ENCODE peak calls at places on chromosomes 12 and 14, in four cellular contexts. N is mammary epithelial cell, Z is astrocyte, P is SK-N-SH. D is an unnamed sample.
A peak's percentile ranks its signal among the peaks of the same experiment; 100 is the strongest.

GRCh38 chr12:48960834-48961233 is 3.5 kb upstream of the ARF3 start:
- DNase-seq in P (no peak), N (no peak), Z (no peak), D (no peak)

GRCh38 chr14:32201816-32202467 is at the start of gene RNU6-7:
- DNase-seq in Z (peak; percentile 18), P (peak; percentile 33), N (peak; percentile 15), D (peak; percentile 64)

GRCh38 chr14:33551963-33552362 is 398.9 kb downstream of the EGLN3 start:
- DNase-seq in P (no peak), Z (no peak), N (no peak), D (no peak)

GRCh38 chr12:52156757-52157565 is 34.9 kb downstream of the KRT80 start:
- DNase-seq in N (peak; percentile 80), Z (no peak), P (peak; percentile 92), D (no peak)

GRCh38 chr14:75246546-75247285 is 31.9 kb upstream of the FOS start:
- DNase-seq in N (no peak), P (no peak), Z (no peak), D (no peak)

GRCh38 chr14:95313707-95314106 is 6.0 kb downstream of the CLMN start:
- DNase-seq in N (peak; percentile 80), Z (no peak), P (no peak), D (peak; percentile 15)

GRCh38 chr12:64883264-64884163 is 59.1 kb downstream of the TBC1D30 start:
- DNase-seq in Z (no peak), N (no peak), P (no peak), D (no peak)

GRCh38 chr14:99673328-99674063 is 10.6 kb upstream of the CYP46A1 start:
- DNase-seq in N (no peak), Z (no peak), P (no peak), D (no peak)

GRCh38 chr12:2963154-2963759 is 4.1 kb downstream of the TEAD4 start:
- DNase-seq in N (no peak), Z (no peak), P (no peak), D (no peak)

GRCh38 chr12:98838282-98838681 is 193.2 kb downstream of the APAF1 start:
- DNase-seq in Z (peak; percentile 6), P (no peak), N (no peak), D (peak; percentile 7)

GRCh38 chr12:95623554-95624170 is 72.4 kb upstream of the USP44 start:
- DNase-seq in Z (peak; percentile 80), N (peak; percentile 68), P (peak; percentile 69), D (peak; percentile 82)

GRCh38 chr14:55921516-55921915 is 196.7 kb upstream of the PELI2 start:
- DNase-seq in P (no peak), Z (no peak), N (no peak), D (no peak)

GRCh38 chr12:42607584-42607984 is 18.0 kb upstream of the PRICKLE1 start:
- DNase-seq in N (no peak), Z (no peak), P (no peak), D (no peak)

GRCh38 chr14:81868172-81868571 is 334.5 kb upstream of the SEL1L start:
- DNase-seq in N (no peak), P (no peak), Z (no peak), D (no peak)

GRCh38 chr14:104341532-104342434 is 203.4 kb downstream of the KIF26A start:
- DNase-seq in P (peak; percentile 67), Z (no peak), N (no peak), D (no peak)

GRCh38 chr14:103115845-103116572 is 7.3 kb upstream of the TNFAIP2 start:
- DNase-seq in P (no peak), N (peak; percentile 24), Z (peak; percentile 23), D (peak; percentile 46)

GRCh38 chr12:62983594-62983993 is 48.6 kb upstream of the PPM1H start:
- DNase-seq in P (no peak), N (no peak), Z (no peak), D (no peak)

GRCh38 chr14:87529081-87529480 is 463.9 kb downstream of the GALC start:
- DNase-seq in Z (no peak), N (no peak), P (no peak), D (no peak)

GRCh38 chr14:65346895-65347294 is 65.6 kb upstream of the FUT8 start:
- DNase-seq in N (no peak), Z (no peak), P (no peak), D (no peak)

GRCh38 chr14:64673748-64674147 is 30.5 kb upstream of the PLEKHG3 start:
- DNase-seq in Z (no peak), N (peak; percentile 98), P (no peak), D (peak; percentile 17)

GRCh38 chr12:121713257-121714155 is 954 bp downstream of the TMEM120B start:
- DNase-seq in N (no peak), P (no peak), Z (no peak), D (peak; percentile 22)

GRCh38 chr12:96338852-96339478 is 61.3 kb downstream of the CDK17 start:
- DNase-seq in Z (no peak), N (no peak), P (no peak), D (no peak)

GRCh38 chr14:105330491-105330895 is 15.9 kb downstream of the PACS2 start:
- DNase-seq in N (peak; percentile 50), Z (peak; percentile 60), P (no peak), D (peak; percentile 70)

GRCh38 chr12:69908208-69908607 is 83.2 kb downstream of the MYRFL start:
- DNase-seq in Z (no peak), N (peak; percentile 36), P (no peak), D (no peak)

GRCh38 chr12:104083769-104084475 is 19.6 kb downstream of the HCFC2 start:
- DNase-seq in Z (no peak), P (no peak), N (no peak), D (no peak)

GRCh38 chr12:46219892-46220655 is 48.8 kb downstream of the SLC38A1 start:
- DNase-seq in N (peak; percentile 82), P (no peak), Z (peak; percentile 91), D (peak; percentile 48)

GRCh38 chr14:94213021-94213420 is 38.9 kb downstream of the PPP4R4 start:
- DNase-seq in N (peak; percentile 84), Z (peak; percentile 77), P (no peak), D (peak; percentile 79)

GRCh38 chr12:117528538-117528937 is 167.1 kb upstream of the NOS1 start:
- DNase-seq in N (no peak), Z (no peak), P (no peak), D (no peak)

GRCh38 chr12:25236190-25236589 is 14.5 kb downstream of the KRAS start:
- DNase-seq in N (no peak), Z (peak; percentile 41), P (no peak), D (peak; percentile 57)

GRCh38 chr14:71403673-71404072 is 496.4 kb downstream of the PCNX1 start:
- DNase-seq in Z (no peak), P (peak; percentile 47), N (peak; percentile 23), D (peak; percentile 49)

GRCh38 chr14:21526672-21527319 is 650 bp upstream of the SALL2 start:
- DNase-seq in Z (no peak), N (no peak), P (no peak), D (no peak)

GRCh38 chr12:10153271-10154144 is 18.4 kb downstream of the OLR1 start:
- DNase-seq in N (peak; percentile 43), Z (peak; percentile 51), P (peak; percentile 64), D (peak; percentile 65)

GRCh38 chr14:91398192-91398591 is 19.4 kb downstream of the CCDC88C start:
- DNase-seq in Z (no peak), N (no peak), P (no peak), D (no peak)

GRCh38 chr14:91395466-91395865 is 22.2 kb downstream of the CCDC88C start:
- DNase-seq in P (no peak), Z (no peak), N (no peak), D (no peak)

GRCh38 chr14:91398707-91399106 is 18.9 kb downstream of the CCDC88C start:
- DNase-seq in Z (no peak), P (peak; percentile 72), N (no peak), D (no peak)

GRCh38 chr14:91395998-91396660 is 21.5 kb downstream of the CCDC88C start:
- DNase-seq in N (peak; percentile 80), Z (no peak), P (no peak), D (peak; percentile 18)

DNA sequence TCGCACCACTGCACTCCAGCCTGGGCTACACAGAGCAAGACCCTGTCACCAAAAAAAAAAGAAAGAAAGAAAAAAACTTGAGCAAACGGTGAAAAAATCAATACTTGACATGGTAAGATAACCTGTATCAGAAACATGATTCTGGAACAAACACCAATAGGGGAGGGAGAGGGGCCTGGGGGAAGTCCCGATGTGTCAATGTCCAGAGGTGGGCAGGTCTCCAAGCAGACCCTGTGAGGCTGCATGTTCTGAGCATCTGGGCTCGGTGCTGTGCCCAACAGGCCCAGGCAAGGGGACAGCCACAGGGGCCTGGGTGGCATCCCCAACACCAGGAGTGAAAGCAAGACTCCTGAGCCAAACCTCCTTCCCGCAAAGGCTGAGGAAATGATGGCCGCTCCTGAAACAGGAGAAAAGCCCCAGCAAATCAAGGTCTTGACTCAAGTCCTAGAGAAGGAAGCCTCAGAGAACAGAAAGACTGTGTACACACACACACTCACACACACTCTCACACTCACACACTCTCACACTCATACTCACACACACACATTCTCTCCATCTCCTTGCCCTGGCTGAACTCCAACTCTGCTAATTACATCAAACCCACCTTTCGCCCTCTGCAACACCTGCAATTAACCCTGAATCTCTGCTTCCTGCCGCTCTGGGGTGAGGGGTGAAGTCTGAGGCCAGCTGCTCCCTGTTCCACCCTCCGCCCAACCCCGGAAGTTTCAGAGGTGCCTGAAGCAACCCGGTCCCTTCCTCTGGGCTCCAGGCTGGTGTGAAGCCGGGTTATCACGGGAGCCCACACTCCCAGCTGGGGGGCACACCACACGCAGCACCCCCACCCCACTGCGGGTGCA is 20.4 kb downstream of the CCDC88C start:
- DNase-seq in N (no peak), Z (no peak), P (no peak), D (no peak)
- H3K9ac ChIP-seq in N (no peak overlapping the region), Z (no peak overlapping the region), P (no peak overlapping the region), D (no peak overlapping the region)

GRCh38 chr14:68468437-68469207 is 324.2 kb downstream of the ZFP36L1 start:
- DNase-seq in P (no peak), Z (peak; percentile 96), N (peak; percentile 95), D (peak; percentile 96)

GRCh38 chr14:68470361-68470760 is 322.5 kb downstream of the ZFP36L1 start:
- DNase-seq in N (peak; percentile 45), P (no peak), Z (no peak), D (no peak)

GRCh38 chr14:68467425-68467824 is 325.4 kb downstream of the ZFP36L1 start:
- DNase-seq in N (no peak), Z (no peak), P (no peak), D (no peak)

GRCh38 chr14:68471029-68471963 is 321.6 kb downstream of the ZFP36L1 start:
- DNase-seq in N (no peak), Z (no peak), P (no peak), D (no peak)

GRCh38 chr14:68469208-68469713 is 323.6 kb downstream of the ZFP36L1 start:
- DNase-seq in Z (no peak), N (no peak), P (no peak), D (no peak)
- H3K4me2 ChIP-seq in Z (peak overlapping the region; percentile 24), N (peak overlapping the region; percentile 1), P (no peak overlapping the region), D (no peak overlapping the region)

GRCh38 chr14:73272393-73272792 is 35.1 kb downstream of the PAPLN start:
- DNase-seq in P (no peak), Z (no peak), N (no peak), D (no peak)
- H3K9ac ChIP-seq in P (no peak overlapping the region), Z (no peak overlapping the region), N (no peak overlapping the region), D (no peak overlapping the region)

GRCh38 chr14:101857226-101857625 is 95.7 kb downstream of the PPP2R5C start:
- DNase-seq in N (no peak), Z (no peak), P (no peak), D (no peak)

GRCh38 chr14:101859916-101860315 is 98.4 kb downstream of the PPP2R5C start:
- DNase-seq in N (no peak), P (no peak), Z (no peak), D (no peak)

GRCh38 chr14:101859538-101859902 is 98.0 kb downstream of the PPP2R5C start:
- DNase-seq in P (no peak), N (no peak), Z (no peak), D (no peak)

GRCh38 chr14:101861464-101861863 is 100.0 kb downstream of the PPP2R5C start:
- DNase-seq in N (no peak), Z (no peak), P (no peak), D (no peak)

GRCh38 chr14:101858791-101859537 is 97.5 kb downstream of the PPP2R5C start:
- DNase-seq in P (peak; percentile 50), Z (no peak), N (no peak), D (no peak)
- H3K4me2 ChIP-seq in P (no peak overlapping the region), Z (no peak overlapping the region), N (no peak overlapping the region), D (no peak overlapping the region)

D was measured in fibroblast of lung.